ENCODE peak calls at places on chromosomes 6 and 20, in seven cellular contexts. U, C, Z, Q, J, M and V are unnamed samples.

GRCh38 chr20:24683676-24684075 is 214.2 kb downstream of the SYNDIG1 start:
- DNase-seq in Q (no peak), M (no peak), C (no peak), Z (no peak), U (no peak), J (no peak), V (no peak)

GRCh38 chr6:158027590-158028285 is 46.1 kb downstream of the SYNJ2 start:
- DNase-seq in J (no peak), Q (no peak), C (no peak), U (no peak), Z (no peak), M (no peak), V (no peak)

GRCh38 chr6:154513601-154514320 is 3.3 kb upstream of the CNKSR3 start:
- DNase-seq in J (no peak), C (peak), Z (no peak), U (no peak), M (no peak), Q (peak), V (no peak)

GRCh38 chr20:461254-462198 is 807 bp downstream of the TBC1D20 start:
- DNase-seq in C (no peak), Q (peak), M (peak), U (no peak), J (no peak), Z (peak), V (no peak)

GRCh38 chr6:108621117-108621516 is 60.4 kb downstream of the FOXO3 start:
- DNase-seq in M (no peak), Z (no peak), Q (no peak), J (no peak), C (no peak), U (no peak), V (no peak)

GRCh38 chr20:9103955-9104354 is 35.1 kb downstream of the PLCB4 start:
- DNase-seq in Z (no peak), C (no peak), J (no peak), Q (no peak), M (no peak), U (no peak), V (no peak)

GRCh38 chr6:112478036-112478435 is 130.9 kb downstream of the RFPL4B start:
- DNase-seq in J (no peak), C (no peak), M (no peak), Z (no peak), Q (no peak), U (no peak), V (no peak)

GRCh38 chr20:48162621-48163020 is 377.3 kb upstream of the SULF2 start:
- DNase-seq in C (no peak), Q (no peak), U (no peak), M (no peak), Z (no peak), J (no peak), V (no peak)

GRCh38 chr6:110748458-110748857 is 66.8 kb downstream of the CDK19 start:
- DNase-seq in M (no peak), C (no peak), U (no peak), Z (no peak), J (no peak), Q (no peak), V (no peak)

GRCh38 chr6:42978487-42978792 is 541 bp downstream of the PEX6 start:
- DNase-seq in C (no peak), Q (peak), J (no peak), U (no peak), Z (no peak), M (peak), V (peak)

GRCh38 chr6:28940294-28940858 is 16.6 kb upstream of the TRIM27 start:
- DNase-seq in Q (peak), J (peak), C (peak), Z (no peak), U (peak), M (peak), V (no peak)

GRCh38 chr6:654136-654535 is 2.8 kb downstream of the HUS1B start:
- DNase-seq in J (no peak), U (no peak), Z (no peak), M (no peak), Q (no peak), C (no peak), V (no peak)

GRCh38 chr6:13500264-13500663 is 12.9 kb upstream of the GFOD1 start:
- DNase-seq in Q (no peak), J (no peak), Z (no peak), U (no peak), M (no peak), C (no peak), V (no peak)

GRCh38 chr6:132490478-132491204 is 22.3 kb downstream of the STX7 start:
- DNase-seq in Q (no peak), U (no peak), J (no peak), Z (no peak), C (no peak), M (no peak), V (no peak)

GRCh38 chr6:57432162-57432561 is 114.7 kb downstream of the PRIM2 start:
- DNase-seq in Q (no peak), U (no peak), Z (no peak), J (peak), C (no peak), M (no peak), V (no peak)

GRCh38 chr20:50064640-50065615 is 48.0 kb downstream of the UBE2V1 start:
- DNase-seq in J (peak), C (peak), U (no peak), M (no peak), Q (no peak), Z (no peak), V (no peak)

GRCh38 chr6:168009331-168009730 is 11.9 kb downstream of the KIF25 start:
- DNase-seq in U (no peak), Q (no peak), M (no peak), Z (no peak), J (no peak), C (no peak), V (no peak)

GRCh38 chr6:109720336-109720735 is 29.2 kb downstream of the FIG4 start:
- DNase-seq in Z (no peak), Q (no peak), C (no peak), J (no peak), M (no peak), U (no peak), V (no peak)

GRCh38 chr6:34657037-34657306 is 39.6 kb downstream of the ILRUN start:
- DNase-seq in M (no peak), U (no peak), C (no peak), Q (no peak), Z (no peak), J (no peak), V (no peak)

GRCh38 chr6:45537539-45537938 is 159.8 kb upstream of the SUPT3H start:
- DNase-seq in U (no peak), J (no peak), Q (no peak), C (no peak), M (no peak), Z (no peak), V (no peak)

GRCh38 chr6:37695273-37695672 is 2.4 kb downstream of the MDGA1 start:
- DNase-seq in Q (no peak), Z (no peak), U (no peak), C (no peak), M (no peak), J (no peak), V (no peak)

GRCh38 chr20:8303651-8304050 is 171.6 kb downstream of the PLCB1 start:
- DNase-seq in C (no peak), Q (no peak), U (no peak), J (no peak), M (no peak), Z (no peak), V (no peak)

GRCh38 chr6:55898342-55898741 is 23.0 kb upstream of the BMP5 start:
- DNase-seq in M (no peak), Z (no peak), U (no peak), J (no peak), Q (no peak), C (no peak), V (no peak)

GRCh38 chr6:44078795-44079671 is 48.2 kb downstream of the MRPL14 start:
- DNase-seq in C (peak), Z (no peak), M (peak), U (no peak), Q (peak), J (peak), V (peak)

GRCh38 chr20:24027229-24027628 is 38.6 kb upstream of the GGTLC1 start:
- DNase-seq in U (peak), Z (no peak), C (no peak), J (no peak), Q (peak), M (no peak), V (no peak)

GRCh38 chr6:43096451-43097097 is 20.5 kb downstream of the PTK7 start:
- DNase-seq in Q (peak), M (no peak), J (no peak), C (peak), U (no peak), Z (no peak), V (no peak)

GRCh38 chr6:108609276-108609769 is 48.6 kb downstream of the FOXO3 start:
- DNase-seq in Z (no peak), Q (no peak), J (no peak), C (no peak), U (no peak), M (no peak), V (no peak)

GRCh38 chr6:28597924-28598323 is 72.2 kb downstream of the GPX5 start:
- DNase-seq in C (peak), U (no peak), J (peak), Z (no peak), M (no peak), Q (no peak), V (no peak)

GRCh38 chr6:68087399-68088133 is 547.5 kb upstream of the ADGRB3 start:
- DNase-seq in J (no peak), U (peak), C (no peak), M (no peak), Q (no peak), Z (no peak), V (no peak)

GRCh38 chr6:150152891-150153876 is 10.3 kb downstream of the PPP1R14C start:
- DNase-seq in M (no peak), Q (no peak), U (no peak), C (no peak), Z (no peak), J (no peak), V (no peak)

GRCh38 chr6:30613251-30614043 is 3.6 kb downstream of the PPP1R10 start:
- DNase-seq in J (no peak), C (no peak), Z (no peak), U (no peak), M (no peak), Q (peak), V (no peak)

GRCh38 chr20:46512943-46513844 is at the start of gene ZNF334:
- DNase-seq in C (peak), Z (peak), J (peak), U (no peak), Q (peak), M (peak), V (peak)

DNA sequence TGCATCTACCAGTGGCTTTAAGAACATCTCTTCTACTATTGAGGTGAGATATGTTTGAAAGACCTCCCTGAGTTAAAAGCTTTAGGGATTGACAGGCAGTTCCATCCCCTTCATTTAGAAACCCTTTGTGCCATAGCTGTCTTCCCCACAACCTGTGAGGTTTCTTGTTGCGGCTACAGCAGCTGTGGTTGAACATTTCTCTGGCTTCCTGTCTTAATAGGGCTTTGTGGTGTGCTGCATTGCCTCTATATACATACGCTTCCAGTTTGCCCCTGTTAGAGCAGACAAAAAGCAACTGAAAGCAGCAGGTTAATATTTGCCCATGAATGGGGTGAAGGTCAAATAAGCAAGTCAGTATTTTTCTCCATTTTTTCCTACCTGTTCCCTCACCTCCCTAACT is 210.2 kb downstream of the TMEM200A start:
- DNase-seq in Q (no peak), C (no peak), J (peak), M (no peak), Z (no peak), U (peak), V (no peak)
- TF ChIP-seq TAF1 in Q (no peak), C (no peak), J (no peak), M (no peak), Z (no peak), U (no peak), V (no peak)

DNA sequence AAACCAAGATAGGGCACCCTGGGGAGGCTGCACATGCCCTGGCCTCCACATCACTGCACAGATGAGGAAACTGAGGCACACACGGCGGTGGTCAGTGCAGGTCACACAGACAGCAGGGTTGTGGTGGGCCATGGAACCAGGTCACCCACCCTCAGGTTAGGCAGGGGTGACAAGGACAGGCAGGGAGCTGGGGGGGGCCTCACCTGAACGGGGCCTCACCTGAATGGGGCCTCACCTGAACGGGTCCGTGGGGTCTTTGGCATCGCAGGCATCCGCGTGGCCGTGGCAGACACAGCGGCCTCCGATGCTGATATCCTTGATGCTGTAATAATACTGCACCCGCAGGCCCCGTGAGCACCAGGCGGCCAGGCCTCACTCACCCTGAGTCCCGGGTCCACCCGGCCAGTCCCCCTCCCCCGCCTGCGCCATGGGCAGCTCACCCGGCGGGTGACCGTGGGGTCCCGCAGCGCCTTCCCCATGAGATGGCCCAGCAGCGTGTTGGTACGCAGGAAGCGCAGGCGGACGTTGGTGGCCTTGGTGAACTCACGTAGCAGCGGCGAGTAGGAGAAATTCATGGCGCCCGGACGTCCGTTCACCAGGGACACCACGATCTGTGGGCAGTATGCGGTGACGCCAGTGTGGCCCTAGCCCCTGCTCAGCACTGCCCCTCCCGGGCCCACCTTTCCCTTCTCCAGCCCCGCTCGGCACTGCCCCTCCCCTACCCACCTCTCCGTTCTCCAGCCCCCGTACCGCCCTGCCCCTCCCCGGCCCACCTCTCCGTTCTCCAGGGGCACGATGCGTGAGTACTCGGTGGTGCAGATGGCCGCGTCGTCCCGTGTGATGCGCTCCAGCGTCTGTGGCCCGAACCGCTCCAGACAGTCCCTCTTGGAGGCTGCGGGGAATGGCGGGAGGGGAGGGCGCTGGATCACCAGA is 15.4 kb downstream of the LAMA5 start:
- DNase-seq in U (no peak), Z (no peak), Q (no peak), C (no peak), J (no peak), M (no peak), V (no peak)
- TF ChIP-seq TAF1 in U (no peak), Z (no peak), Q (no peak), C (no peak), J (no peak), M (no peak), V (no peak)

GRCh38 chr6:39102821-39103136 is 12.2 kb downstream of the SAYSD1 start:
- DNase-seq in Q (no peak), Z (no peak), U (no peak), J (no peak), C (no peak), M (no peak), V (no peak)
- TF ChIP-seq TAF1 in Q (no peak), Z (no peak), U (no peak), J (no peak), C (no peak), M (no peak), V (no peak)

GRCh38 chr6:84657486-84657885 is 106.9 kb downstream of the TBX18 start:
- DNase-seq in U (no peak), C (no peak), Q (no peak), M (no peak), J (no peak), Z (no peak), V (no peak)
- TF ChIP-seq TAF1 in U (no peak), C (no peak), Q (no peak), M (no peak), J (no peak), Z (no peak), V (no peak)